ENCODE peak calls at places on chromosomes 12 and 14, in five cellular contexts. G is Panc1, J is HL-60, N is transverse colon, Z is sigmoid colon. F is an unnamed sample.

GRCh38 chr12:117567644-117568043 is 206.2 kb upstream of the NOS1 start:
- DNase-seq in J (no peak), Z (no peak), G (no peak), N (no peak), F (no peak)

GRCh38 chr12:64660237-64661018 is 50.1 kb downstream of the RASSF3 start:
- DNase-seq in N (no peak), Z (no peak), J (no peak), G (no peak), F (no peak)

GRCh38 chr12:75953312-75953906 is 78.2 kb downstream of the PHLDA1 start:
- DNase-seq in J (no peak), N (no peak), Z (no peak), G (no peak), F (no peak)

GRCh38 chr12:47234576-47235141 is 154.9 kb upstream of the AMIGO2 start:
- DNase-seq in N (no peak), Z (peak; percentile 65), G (no peak), J (no peak), F (no peak)

GRCh38 chr12:49707812-49708147 is 575 bp upstream of the FMNL3 start:
- DNase-seq in J (no peak), Z (no peak), G (no peak), N (no peak), F (no peak)

GRCh38 chr12:30110970-30111586 is 327.3 kb upstream of the TMTC1 start:
- DNase-seq in J (no peak), Z (no peak), G (no peak), N (no peak), F (no peak)

GRCh38 chr14:55212611-55213010 is 21.2 kb upstream of the DLGAP5 start:
- DNase-seq in G (no peak), J (no peak), Z (no peak), N (no peak), F (no peak)

GRCh38 chr14:100332797-100333196 is 9.7 kb downstream of the SLC25A47 start:
- DNase-seq in G (no peak), Z (no peak), N (no peak), J (no peak), F (no peak)

GRCh38 chr12:1936406-1937320 is 18.2 kb upstream of the CACNA2D4 start:
- DNase-seq in Z (peak; percentile 93), J (no peak), N (peak; percentile 87), G (no peak), F (no peak)

GRCh38 chr12:25071366-25071765 is 122.5 kb upstream of the BCAT1 start:
- DNase-seq in Z (no peak), G (no peak), J (no peak), N (no peak), F (no peak)

GRCh38 chr12:31035226-31035625 is 38.4 kb upstream of the DDX11 start:
- DNase-seq in J (no peak), G (no peak), Z (no peak), N (no peak), F (no peak)

GRCh38 chr14:36317650-36318049 is 2.8 kb downstream of the MBIP start:
- DNase-seq in N (no peak), G (no peak), Z (no peak), J (no peak), F (no peak)

GRCh38 chr12:26918321-26919215 is 19.2 kb downstream of the INTS13 start:
- DNase-seq in G (no peak), N (no peak), Z (no peak), J (no peak), F (no peak)

GRCh38 chr14:53306267-53306721 is 153.2 kb upstream of the DDHD1 start:
- DNase-seq in Z (peak; percentile 73), G (peak; percentile 5), N (peak; percentile 22), J (peak; percentile 32), F (peak; percentile 10)

GRCh38 chr12:24797901-24798300 is 151.0 kb downstream of the BCAT1 start:
- DNase-seq in G (no peak), J (no peak), N (no peak), Z (no peak), F (no peak)

GRCh38 chr12:9736931-9737705 is 4.2 kb upstream of the CLECL1 start:
- DNase-seq in N (no peak), J (peak; percentile 58), G (no peak), Z (no peak), F (no peak)

GRCh38 chr12:71538807-71539206 is 99.2 kb downstream of the LGR5 start:
- DNase-seq in N (no peak), G (no peak), J (no peak), Z (no peak), F (no peak)

GRCh38 chr12:70383484-70383883 is 17.4 kb downstream of the KCNMB4 start:
- DNase-seq in J (no peak), N (no peak), Z (no peak), G (no peak), F (no peak)

DNA sequence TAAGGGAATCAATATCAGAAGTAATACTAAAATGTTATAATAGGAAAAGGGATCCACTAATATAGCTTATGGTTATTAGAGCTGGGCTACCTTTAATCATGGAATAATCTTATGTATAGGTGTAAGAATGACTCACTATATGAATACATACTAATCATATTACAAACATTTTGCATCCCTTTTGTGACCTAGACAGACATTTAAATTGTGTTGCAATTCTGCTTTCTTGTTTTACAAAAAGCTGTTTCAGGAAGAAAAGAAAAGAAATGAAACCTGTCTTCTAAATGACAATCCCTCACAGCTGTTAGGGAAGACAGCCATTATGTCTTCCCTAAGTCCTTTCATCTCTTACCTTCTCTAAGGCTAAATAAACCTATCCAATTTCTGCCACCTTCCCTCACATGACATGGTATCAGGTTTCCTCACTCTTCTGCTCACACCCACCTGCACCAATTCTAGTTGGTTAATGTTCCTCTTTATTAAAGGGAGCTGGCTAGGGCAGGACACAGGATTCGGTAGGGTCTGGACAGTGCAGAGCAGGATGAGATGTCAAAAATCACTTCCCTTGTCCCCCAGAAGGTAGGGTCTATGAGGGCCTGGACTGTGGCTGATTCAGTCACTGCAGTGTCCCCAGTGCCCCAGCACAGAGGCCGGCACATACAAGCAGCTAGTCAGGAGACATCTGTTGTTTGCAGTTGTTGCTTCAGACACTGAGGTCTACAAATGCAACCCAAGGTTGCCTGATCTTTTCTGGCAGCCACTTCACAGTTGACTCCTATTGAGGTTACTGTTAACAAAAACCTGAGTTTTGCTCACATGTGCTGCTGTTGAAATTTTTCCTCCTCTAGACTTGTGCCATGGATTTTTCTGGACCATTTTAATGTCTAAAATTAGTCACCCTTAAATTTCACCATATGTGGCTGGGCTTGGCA is 3.8 kb downstream of the DHRS7 start:
- DNase-seq in G (no peak), Z (peak; percentile 73), J (peak; percentile 85), N (no peak), F (no peak)
- TF ChIP-seq POLR2AphosphoS5 in G (no peak), Z (no peak), J (no peak), N (no peak), F (no peak)

GRCh38 chr14:94354638-94355185 is 31.6 kb upstream of the SERPINA6 start:
- DNase-seq in Z (no peak), G (no peak), J (no peak), N (no peak), F (no peak)
- TF ChIP-seq POLR2AphosphoS5 in Z (no peak), G (no peak), J (no peak), N (no peak), F (no peak)

GRCh38 chr12:60522684-60523083 is 926.9 kb downstream of the SLC16A7 start:
- DNase-seq in Z (no peak), N (no peak), J (no peak), G (no peak), F (no peak)
- TF ChIP-seq POLR2AphosphoS5 in Z (no peak), N (no peak), J (no peak), G (no peak), F (no peak)

GRCh38 chr14:90759370-90760054 is 56.7 kb downstream of the TTC7B start:
- DNase-seq in N (no peak), G (no peak), Z (no peak), J (no peak), F (no peak)

GRCh38 chr14:90760055-90760444 is 56.2 kb downstream of the TTC7B start:
- DNase-seq in N (no peak), G (no peak), Z (no peak), J (no peak), F (no peak)

GRCh38 chr14:90758028-90758889 is 58.0 kb downstream of the TTC7B start:
- DNase-seq in Z (peak; percentile 95), G (peak; percentile 71), J (peak; percentile 84), N (peak; percentile 94), F (peak; percentile 93)

GRCh38 chr14:90757452-90757851 is 58.8 kb downstream of the TTC7B start:
- DNase-seq in J (no peak), G (no peak), N (no peak), Z (no peak), F (no peak)

GRCh38 chr14:90758959-90759358 is 57.3 kb downstream of the TTC7B start:
- DNase-seq in N (peak; percentile 42), Z (peak; percentile 89), J (no peak), G (no peak), F (no peak)
- TF ChIP-seq POLR2AphosphoS5 in N (no peak), Z (peak; percentile 55), J (no peak), G (no peak), F (no peak)

GRCh38 chr12:12451063-12451462 is 94.2 kb downstream of the BORCS5 start:
- DNase-seq in G (no peak), Z (no peak), N (no peak), J (no peak), F (no peak)
- TF ChIP-seq POLR2AphosphoS5 in G (no peak), Z (no peak), N (no peak), J (no peak), F (no peak)

F was measured in GM12892.